ENCODE peak calls at places on chromosome 17, in six cellular contexts. Z is HCT116, J is SK-N-SH, C is K562, M is H1, Q is HepG2. K is an unnamed sample.

GRCh38 chr17:38341035-38341721 is 2.6 kb downstream of the GPR179 start:
- DNase-seq in Z (no peak), J (peak), C (no peak), M (peak), Q (peak), K (peak)

GRCh38 chr17:38460716-38461650 is 32.7 kb downstream of the ARHGAP23 start:
- DNase-seq in Z (no peak), J (no peak), C (peak), M (no peak), Q (no peak), K (no peak)

GRCh38 chr17:50661795-50662391 is 27.2 kb downstream of the ABCC3 start:
- DNase-seq in Z (peak), J (peak), C (peak), M (no peak), Q (peak), K (peak)

GRCh38 chr17:73551756-73552155 is 92.5 kb downstream of the SDK2 start:
- DNase-seq in Z (peak), J (no peak), C (no peak), M (no peak), Q (no peak), K (no peak)

GRCh38 chr17:27551701-27552466 is 79.1 kb upstream of the LGALS9 start:
- DNase-seq in Z (peak), J (no peak), C (no peak), M (no peak), Q (peak), K (no peak)

GRCh38 chr17:47678196-47678595 is 15.8 kb upstream of the TBKBP1 start:
- DNase-seq in Z (no peak), J (no peak), C (no peak), M (no peak), Q (no peak), K (no peak)

GRCh38 chr17:14791221-14791620 is 473.9 kb downstream of the PMP22 start:
- DNase-seq in Z (no peak), J (no peak), C (no peak), M (no peak), Q (no peak), K (no peak)

GRCh38 chr17:5344914-5345313 is 62.8 kb downstream of the RABEP1 start:
- DNase-seq in Z (no peak), J (no peak), C (no peak), M (no peak), Q (no peak), K (no peak)

GRCh38 chr17:263773-264172 is 82.3 kb upstream of the DOC2B start:
- DNase-seq in Z (no peak), J (no peak), C (no peak), M (no peak), Q (no peak), K (no peak)

GRCh38 chr17:30992551-30992950 is 21.7 kb downstream of the RNF135 start:
- DNase-seq in Z (no peak), J (no peak), C (no peak), M (no peak), Q (no peak), K (no peak)

GRCh38 chr17:29136998-29137730 is 43.0 kb downstream of the MYO18A start:
- DNase-seq in Z (no peak), J (no peak), C (no peak), M (no peak), Q (no peak), K (no peak)

GRCh38 chr17:45299311-45299710 is 17.5 kb downstream of the MAP3K14 start:
- DNase-seq in Z (no peak), J (peak), C (no peak), M (no peak), Q (no peak), K (no peak)

GRCh38 chr17:71438631-71439146 is 682.1 kb upstream of the SOX9 start:
- DNase-seq in Z (peak), J (peak), C (no peak), M (no peak), Q (peak), K (no peak)

GRCh38 chr17:44501866-44502265 is 1.3 kb downstream of the GPATCH8 start:
- DNase-seq in Z (no peak), J (no peak), C (peak), M (no peak), Q (no peak), K (peak)

GRCh38 chr17:49910094-49910857 is 58.7 kb upstream of the DLX4 start:
- DNase-seq in Z (no peak), J (peak), C (peak), M (no peak), Q (no peak), K (peak)

GRCh38 chr17:37700881-37701280 is 44.0 kb downstream of the HNF1B start:
- DNase-seq in Z (no peak), J (no peak), C (no peak), M (no peak), Q (no peak), K (no peak)

GRCh38 chr17:48051706-48052486 is 3.7 kb downstream of the NFE2L1 start:
- DNase-seq in Z (no peak), J (no peak), C (peak), M (no peak), Q (peak), K (no peak)

GRCh38 chr17:50153650-50154575 is 3.4 kb upstream of the PPP1R9B start:
- DNase-seq in Z (no peak), J (no peak), C (peak), M (no peak), Q (no peak), K (peak)

GRCh38 chr17:74522381-74523090 is 8.7 kb downstream of the CD300LB start:
- DNase-seq in Z (no peak), J (no peak), C (no peak), M (no peak), Q (no peak), K (no peak)

GRCh38 chr17:36856169-36856568 is 81.1 kb upstream of the LHX1 start:
- DNase-seq in Z (no peak), J (no peak), C (no peak), M (no peak), Q (no peak), K (no peak)

GRCh38 chr17:55159251-55159650 is 105.5 kb upstream of the HLF start:
- DNase-seq in Z (no peak), J (no peak), C (no peak), M (no peak), Q (no peak), K (no peak)

GRCh38 chr17:55162556-55162946 is 102.2 kb upstream of the HLF start:
- DNase-seq in Z (no peak), J (no peak), C (no peak), M (no peak), Q (no peak), K (no peak)

GRCh38 chr17:55160501-55160900 is 104.3 kb upstream of the HLF start:
- DNase-seq in Z (no peak), J (no peak), C (no peak), M (no peak), Q (no peak), K (no peak)

GRCh38 chr17:55163408-55163807 is 101.4 kb upstream of the HLF start:
- DNase-seq in Z (no peak), J (no peak), C (no peak), M (no peak), Q (no peak), K (no peak)

GRCh38 chr17:55161935-55162555 is 102.7 kb upstream of the HLF start:
- DNase-seq in Z (peak), J (no peak), C (no peak), M (no peak), Q (peak), K (no peak)
- TF ChIP-seq JUND in Z (peak), J (peak), C (no peak), M (no peak), Q (no peak), K (no peak)

GRCh38 chr17:82752371-82753200 is 721 bp downstream of the TBCD start:
- DNase-seq in Z (no peak), J (peak), C (peak), M (no peak), Q (no peak), K (peak)
- TF ChIP-seq JUND in Z (no peak), J (no peak), C (no peak), M (no peak), Q (no peak), K (no peak)

GRCh38 chr17:53792451-53792850 is 30.3 kb upstream of the KIF2B start:
- DNase-seq in Z (no peak), J (no peak), C (no peak), M (no peak), Q (no peak), K (no peak)
- TF ChIP-seq JUND in Z (no peak), J (no peak), C (no peak), M (no peak), Q (no peak), K (no peak)

GRCh38 chr17:16158721-16159120 is 56.6 kb downstream of the NCOR1 start:
- DNase-seq in Z (no peak), J (no peak), C (no peak), M (no peak), Q (no peak), K (no peak)
- TF ChIP-seq JUND in Z (no peak), J (no peak), C (no peak), M (no peak), Q (no peak), K (no peak)

GRCh38 chr17:19538095-19539039 is 4.7 kb downstream of the SLC47A1 start:
- DNase-seq in Z (no peak), J (no peak), C (no peak), M (no peak), Q (peak), K (no peak)
- TF ChIP-seq JUND in Z (no peak), J (no peak), C (no peak), M (no peak), Q (peak), K (no peak)

DNA sequence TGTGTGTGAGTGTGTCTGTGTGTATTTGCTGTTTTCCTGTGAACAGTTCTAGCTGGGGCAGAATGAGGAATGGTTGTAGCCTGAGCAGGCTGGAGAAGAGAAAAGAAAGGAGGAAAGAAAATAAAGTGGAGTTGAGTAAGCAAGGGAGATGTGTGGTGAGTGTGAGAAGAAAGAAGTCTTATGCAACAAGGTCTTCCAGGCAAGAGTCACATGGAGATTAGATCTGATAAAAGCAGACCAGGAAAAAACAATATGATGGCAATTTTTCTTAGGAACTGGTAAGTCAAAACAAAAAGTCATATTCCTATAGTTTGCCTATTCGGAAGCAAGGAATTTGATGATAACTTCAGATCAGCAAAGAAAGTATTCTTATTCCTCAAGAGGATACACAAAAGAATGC is 125.0 kb downstream of the HS3ST3A1 start:
- DNase-seq in Z (no peak), J (no peak), C (no peak), M (no peak), Q (no peak), K (no peak)
- TF ChIP-seq JUND in Z (no peak), J (no peak), C (no peak), M (no peak), Q (no peak), K (no peak)

DNA sequence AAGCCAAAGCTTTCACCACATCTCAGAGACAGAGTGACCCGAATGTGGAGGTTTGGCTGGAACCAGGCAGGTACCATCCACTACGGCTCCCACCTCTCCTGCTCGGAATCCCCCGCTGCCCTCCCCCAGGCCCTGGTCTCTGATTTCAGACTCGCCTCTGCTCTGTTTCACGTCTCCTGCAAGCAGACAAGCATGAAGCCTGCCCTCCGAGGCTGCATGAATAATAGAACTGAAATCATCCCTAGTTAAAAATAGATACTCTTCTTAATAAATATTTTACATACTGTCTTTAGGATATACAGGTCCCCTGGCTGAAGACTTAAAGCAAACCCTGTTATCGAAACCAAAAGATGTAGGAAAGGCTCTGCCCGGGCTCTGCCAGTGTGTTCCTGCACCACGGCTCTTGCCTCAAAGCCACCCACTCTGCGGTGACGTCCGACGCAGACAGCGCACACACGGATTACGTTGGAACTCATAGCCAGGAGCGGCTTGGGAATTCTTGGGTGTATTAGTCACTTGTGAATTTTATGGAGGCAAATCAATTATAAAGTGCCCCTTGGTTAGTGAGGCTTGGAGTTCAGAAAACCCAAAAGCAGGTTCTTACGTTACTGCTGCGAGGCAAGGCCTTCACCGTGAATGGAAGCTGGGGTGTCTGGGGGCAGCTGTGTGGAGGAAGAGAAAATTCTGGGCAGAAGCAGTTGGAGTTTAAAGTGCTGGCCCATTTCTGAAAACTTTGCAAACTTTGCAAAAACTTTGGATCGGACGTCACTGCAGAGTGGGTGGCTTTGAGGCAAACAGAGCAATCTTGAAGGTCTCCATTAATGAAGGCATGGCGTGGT is 25.6 kb upstream of the NPTX1 start:
- DNase-seq in Z (no peak), J (no peak), C (no peak), M (no peak), Q (no peak), K (no peak)
- TF ChIP-seq JUND in Z (no peak), J (no peak), C (no peak), M (no peak), Q (no peak), K (no peak)

GRCh38 chr17:8087075-8087941 is at the start of gene ALOX12B:
- DNase-seq in Z (no peak), J (no peak), C (no peak), M (no peak), Q (no peak), K (no peak)
- TF ChIP-seq JUND in Z (no peak), J (no peak), C (no peak), M (no peak), Q (no peak), K (no peak)

GRCh38 chr17:34979650-34980352 is 511 bp upstream of the LIG3 start:
- DNase-seq in Z (no peak), J (no peak), C (peak), M (no peak), Q (peak), K (peak)

GRCh38 chr17:34980353-34980680 is at the start of gene LIG3:
- DNase-seq in Z (peak), J (peak), C (peak), M (peak), Q (peak), K (peak)

GRCh38 chr17:34979153-34979552 is 1.2 kb upstream of the LIG3 start:
- DNase-seq in Z (no peak), J (no peak), C (no peak), M (no peak), Q (no peak), K (no peak)

GRCh38 chr17:34980681-34981537 is 597 bp downstream of the LIG3 start:
- DNase-seq in Z (peak), J (peak), C (peak), M (no peak), Q (peak), K (peak)

DNA sequence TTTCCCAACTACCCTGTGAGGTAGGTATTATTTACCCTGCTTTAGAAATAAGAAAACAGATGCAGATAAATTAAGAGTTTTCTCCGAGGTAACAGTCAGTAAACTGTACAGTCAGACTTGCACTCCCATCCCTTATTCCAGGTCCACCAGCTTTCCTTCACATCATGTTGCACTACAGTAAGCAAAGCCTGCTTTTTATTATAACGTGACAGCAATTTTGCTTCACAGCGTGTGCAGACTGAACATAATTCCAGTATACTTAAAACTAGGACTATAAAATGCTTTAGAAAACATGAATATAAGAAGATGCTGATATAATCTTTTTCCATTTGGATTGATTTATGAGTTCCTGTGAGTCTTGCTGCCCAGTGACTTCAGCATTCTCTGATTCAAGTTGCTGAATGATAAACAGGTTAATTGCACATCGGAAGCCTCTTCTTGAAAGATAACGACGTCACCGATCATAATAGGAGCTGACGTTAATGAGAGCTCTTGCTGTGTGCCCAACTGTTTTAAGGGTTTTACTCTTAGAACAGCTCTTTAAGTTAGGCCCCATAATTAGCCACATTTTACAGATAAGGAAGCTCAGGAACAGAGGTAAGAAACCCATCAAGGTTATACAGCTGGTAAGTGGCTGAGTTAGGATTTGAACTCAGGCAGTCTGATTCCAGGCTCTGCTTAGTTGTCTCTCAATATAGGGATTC is 1.4 kb downstream of the LIG3 start:
- DNase-seq in Z (no peak), J (peak), C (peak), M (no peak), Q (no peak), K (no peak)
- TF ChIP-seq JUND in Z (no peak), J (no peak), C (peak), M (no peak), Q (no peak), K (no peak)

GRCh38 chr17:78192616-78193015 is 5.5 kb downstream of the AFMID start:
- DNase-seq in Z (no peak), J (no peak), C (no peak), M (no peak), Q (no peak), K (no peak)
- TF ChIP-seq JUND in Z (no peak), J (no peak), C (no peak), M (no peak), Q (no peak), K (no peak)